ENCODE peak calls at places on chromosomes 7 and 10, in nine cellular contexts. V is left ventricle myocardium superior; O is frontal cortex; H is activated T-cell treated with anti-CD3 and anti-CD28 coated beads for 1 hour; R is HAP-1; G is AG09309; A is HEK293T; L is activated naive CD8-positive, alpha-beta T cell treated with anti-CD3 and anti-CD28 coated beads, Interleukin-2, amount 50 U/mL, for 16 hours; S is NCI-H1930. M is an unnamed sample.
A peak's percentile ranks its signal among the peaks of the same experiment; 100 is the strongest.

GRCh38 chr7:47301078-47301477 is 280.8 kb downstream of the TNS3 start:
- DNase-seq in V (no peak), O (no peak), H (no peak), R (no peak), G (no peak), A (no peak), L (no peak), S (no peak), M (no peak)

GRCh38 chr10:44353721-44354120 is 31.2 kb downstream of the CXCL12 start:
- DNase-seq in V (no peak), O (no peak), H (no peak), R (no peak), G (no peak), A (no peak), L (no peak), S (no peak), M (no peak)

GRCh38 chr10:77899080-77899477 is 27.5 kb downstream of the DLG5 start:
- DNase-seq in V (no peak), O (no peak), H (no peak), R (no peak), G (peak; percentile 46), A (no peak), L (no peak), S (no peak), M (no peak)

GRCh38 chr7:24025094-24025493 is 258.9 kb upstream of the NPY start:
- DNase-seq in V (no peak), O (no peak), H (no peak), R (no peak), G (no peak), A (no peak), L (no peak), S (no peak), M (no peak)

GRCh38 chr7:123494193-123494796 is 40.1 kb downstream of the IQUB start:
- DNase-seq in V (no peak), O (peak; percentile 18), H (peak; percentile 6), R (peak; percentile 25), G (no peak), A (peak; percentile 12), L (no peak), S (peak; percentile 4), M (peak; percentile 27)

GRCh38 chr10:82397859-82398258 is 522.9 kb downstream of the NRG3 start:
- DNase-seq in V (no peak), O (no peak), H (no peak), R (no peak), G (no peak), A (no peak), L (no peak), S (no peak), M (no peak)

GRCh38 chr7:100825760-100826545 is 1.4 kb downstream of the EPHB4 start:
- DNase-seq in V (no peak), O (no peak), H (no peak), R (no peak), G (peak; percentile 25), A (no peak), L (no peak), S (no peak), M (peak; percentile 41)

GRCh38 chr7:75054744-75055527 is 18.7 kb downstream of the RCC1L start:
- DNase-seq in V (peak; percentile 82), O (peak; percentile 49), H (no peak), R (no peak), G (peak; percentile 65), A (no peak), L (no peak), S (no peak), M (no peak)

GRCh38 chr10:25701651-25702050 is 232.4 kb upstream of the MYO3A start:
- DNase-seq in V (no peak), O (peak; percentile 18), H (no peak), R (peak; percentile 23), G (no peak), A (no peak), L (no peak), S (no peak), M (no peak)

GRCh38 chr7:88357794-88358533 is 51.3 kb upstream of the STEAP4 start:
- DNase-seq in V (no peak), O (no peak), H (no peak), R (no peak), G (no peak), A (no peak), L (no peak), S (no peak), M (peak; percentile 12)

GRCh38 chr10:12388671-12389070 is 39.3 kb downstream of the CAMK1D start:
- DNase-seq in V (no peak), O (no peak), H (no peak), R (no peak), G (no peak), A (no peak), L (no peak), S (no peak), M (no peak)

GRCh38 chr7:120988591-120989299 is at the start of gene CPED1:
- DNase-seq in V (peak; percentile 91), O (peak; percentile 41), H (peak; percentile 5), R (peak; percentile 70), G (peak; percentile 65), A (peak; percentile 66), L (no peak), S (no peak), M (peak; percentile 74)

GRCh38 chr10:47418966-47419365 is 34.9 kb upstream of the ZNF488 start:
- DNase-seq in V (no peak), O (no peak), H (no peak), R (no peak), G (no peak), A (no peak), L (no peak), S (no peak), M (no peak)

GRCh38 chr7:125336326-125336725 is 406.7 kb upstream of the POT1 start:
- DNase-seq in V (no peak), O (no peak), H (no peak), R (peak; percentile 57), G (no peak), A (no peak), L (no peak), S (no peak), M (no peak)

GRCh38 chr10:42615419-42615818 is 23.0 kb downstream of the ZNF33B start:
- DNase-seq in V (no peak), O (no peak), H (no peak), R (no peak), G (no peak), A (no peak), L (no peak), S (no peak), M (no peak)

GRCh38 chr10:107653832-107654287 is 489.4 kb upstream of the SORCS1 start:
- DNase-seq in V (no peak), O (no peak), H (no peak), R (no peak), G (peak; percentile 1), A (no peak), L (no peak), S (no peak), M (no peak)

GRCh38 chr7:105916603-105917002 is 40.2 kb upstream of the ATXN7L1 start:
- DNase-seq in V (no peak), O (no peak), H (no peak), R (no peak), G (no peak), A (no peak), L (no peak), S (no peak), M (no peak)

GRCh38 chr10:44132361-44133289 is 252.3 kb downstream of the CXCL12 start:
- DNase-seq in V (peak; percentile 37), O (no peak), H (no peak), R (no peak), G (no peak), A (no peak), L (no peak), S (no peak), M (no peak)

GRCh38 chr7:39212881-39213280 is 235.2 kb downstream of the POU6F2 start:
- DNase-seq in V (no peak), O (no peak), H (no peak), R (no peak), G (no peak), A (no peak), L (no peak), S (no peak), M (no peak)

GRCh38 chr10:3426190-3426845 is 253.7 kb upstream of the PITRM1 start:
- DNase-seq in V (no peak), O (no peak), H (no peak), R (no peak), G (no peak), A (no peak), L (no peak), S (no peak), M (no peak)

GRCh38 chr10:5895804-5896203 is 5.8 kb downstream of the FBH1 start:
- DNase-seq in V (no peak), O (no peak), H (no peak), R (no peak), G (no peak), A (no peak), L (no peak), S (no peak), M (peak; percentile 48)

GRCh38 chr10:75058142-75058541 is 53.3 kb upstream of the SAMD8 start:
- DNase-seq in V (no peak), O (no peak), H (no peak), R (no peak), G (peak; percentile 52), A (no peak), L (no peak), S (no peak), M (no peak)

GRCh38 chr10:130378556-130379400 is 242.6 kb downstream of the GLRX3 start:
- DNase-seq in V (no peak), O (no peak), H (no peak), R (no peak), G (no peak), A (peak; percentile 30), L (no peak), S (no peak), M (no peak)

GRCh38 chr7:148824864-148825263 is 59.2 kb downstream of the EZH2 start:
- DNase-seq in V (no peak), O (no peak), H (no peak), R (no peak), G (no peak), A (no peak), L (no peak), S (no peak), M (no peak)

GRCh38 chr10:11080564-11080984 is 62.9 kb downstream of the CELF2 start:
- DNase-seq in V (no peak), O (no peak), H (no peak), R (no peak), G (no peak), A (no peak), L (no peak), S (no peak), M (no peak)

GRCh38 chr7:102115931-102116330 is 170.7 kb upstream of the SH2B2 start:
- DNase-seq in V (no peak), O (no peak), H (no peak), R (no peak), G (no peak), A (no peak), L (no peak), S (no peak), M (no peak)

GRCh38 chr7:157565201-157565626 is 228.4 kb downstream of the DNAJB6 start:
- DNase-seq in V (peak; percentile 13), O (no peak), H (no peak), R (no peak), G (no peak), A (no peak), L (no peak), S (no peak), M (no peak)

GRCh38 chr7:151412318-151412717 is 2.5 kb upstream of the WDR86 start:
- DNase-seq in V (no peak), O (no peak), H (no peak), R (no peak), G (no peak), A (no peak), L (no peak), S (no peak), M (no peak)

GRCh38 chr7:137626469-137627067 is 220.2 kb downstream of the DGKI start:
- DNase-seq in V (no peak), O (peak; percentile 18), H (no peak), R (peak; percentile 78), G (no peak), A (peak; percentile 82), L (no peak), S (no peak), M (peak; percentile 62)

GRCh38 chr10:21292763-21293517 is 232.5 kb downstream of the SKIDA1 start:
- DNase-seq in V (peak; percentile 68), O (peak; percentile 52), H (no peak), R (peak; percentile 81), G (peak; percentile 96), A (peak; percentile 54), L (no peak), S (no peak), M (no peak)

GRCh38 chr10:24884316-24884715 is 68.1 kb downstream of the PRTFDC1 start:
- DNase-seq in V (no peak), O (no peak), H (no peak), R (no peak), G (no peak), A (no peak), L (no peak), S (no peak), M (no peak)